ENCODE peak calls at places on chromosome 1, in five cellular contexts. X, S, J, O and R are unnamed samples. For H3K4me1, the result is how much of the 10 kb centered on the place peaks cover.

GRCh38 chr1:202204065-202204464 is 10.5 kb downstream of the LGR6 start:
- DNase-seq in X (no peak), S (no peak), J (no peak), O (peak), R (no peak)

GRCh38 chr1:84164156-84164555 is 20.1 kb downstream of the PRKACB start:
- DNase-seq in X (no peak), S (no peak), J (no peak), O (no peak), R (no peak)

GRCh38 chr1:69494171-69494570 is 73.6 kb upstream of the LRRC7 start:
- DNase-seq in X (no peak), S (no peak), J (peak), O (no peak), R (no peak)

GRCh38 chr1:181141431-181141910 is 53.0 kb downstream of the IER5 start:
- DNase-seq in X (no peak), S (no peak), J (peak), O (no peak), R (no peak)

GRCh38 chr1:234861761-234862160 is 251.8 kb upstream of the IRF2BP2 start:
- DNase-seq in X (no peak), S (no peak), J (no peak), O (no peak), R (no peak)

GRCh38 chr1:165871311-165872067 is 44.1 kb downstream of the UCK2 start:
- DNase-seq in X (peak), S (peak), J (peak), O (peak), R (peak)

GRCh38 chr1:31027693-31028526 is 37.6 kb downstream of the PUM1 start:
- DNase-seq in X (no peak), S (no peak), J (no peak), O (no peak), R (no peak)

GRCh38 chr1:43147625-43148319 is 24.3 kb downstream of the EBNA1BP2 start:
- DNase-seq in X (no peak), S (no peak), J (peak), O (peak), R (peak)

GRCh38 chr1:71494163-71494562 is 413.3 kb upstream of the ZRANB2 start:
- DNase-seq in X (no peak), S (no peak), J (no peak), O (no peak), R (no peak)

GRCh38 chr1:215290018-215290417 is 207.5 kb downstream of the KCNK2 start:
- DNase-seq in X (no peak), S (no peak), J (peak), O (no peak), R (no peak)

GRCh38 chr1:73903092-73903491 is 294.9 kb downstream of the LRRIQ3 start:
- DNase-seq in X (no peak), S (no peak), J (no peak), O (no peak), R (no peak)

GRCh38 chr1:199685369-199685768 is 342.1 kb upstream of the NR5A2 start:
- DNase-seq in X (no peak), S (no peak), J (peak), O (peak), R (no peak)

GRCh38 chr1:41175546-41175945 is 66.6 kb downstream of the SCMH1 start:
- DNase-seq in X (no peak), S (no peak), J (peak), O (no peak), R (no peak)

GRCh38 chr1:23581219-23581618 is 21.9 kb upstream of the ID3 start:
- DNase-seq in X (no peak), S (no peak), J (peak), O (no peak), R (no peak)

GRCh38 chr1:38000529-38001453 is 4.5 kb downstream of the FHL3 start:
- DNase-seq in X (no peak), S (no peak), J (peak), O (peak), R (no peak)
- H3K4me1 ChIP-seq in X (under half), S (under half), J (under half), O (under half), R (under half)

DNA sequence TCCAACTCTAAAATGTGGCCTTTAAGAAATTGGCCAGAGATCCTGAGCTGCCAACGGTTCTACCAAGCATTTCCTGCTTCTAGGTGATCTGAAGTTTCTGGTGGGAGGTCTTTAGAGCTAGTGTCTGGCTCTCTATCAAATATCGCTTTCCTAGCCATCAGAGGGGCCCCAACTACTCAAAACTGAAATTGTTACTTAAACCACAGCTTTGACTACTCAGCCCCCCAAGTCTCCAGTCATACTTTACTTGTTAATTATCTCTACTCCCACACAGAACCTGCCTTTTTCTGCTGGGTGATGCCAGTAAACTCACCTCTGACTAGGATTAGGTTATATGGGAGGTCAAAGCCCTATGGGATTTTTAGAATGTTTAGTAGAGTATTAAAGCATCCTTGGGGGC is 95.1 kb downstream of the FASLG start:
- DNase-seq in X (no peak), S (no peak), J (no peak), O (no peak), R (no peak)
- H3K27ac ChIP-seq in X (no peak), S (no peak), J (no peak), O (no peak), R (no peak)

DNA sequence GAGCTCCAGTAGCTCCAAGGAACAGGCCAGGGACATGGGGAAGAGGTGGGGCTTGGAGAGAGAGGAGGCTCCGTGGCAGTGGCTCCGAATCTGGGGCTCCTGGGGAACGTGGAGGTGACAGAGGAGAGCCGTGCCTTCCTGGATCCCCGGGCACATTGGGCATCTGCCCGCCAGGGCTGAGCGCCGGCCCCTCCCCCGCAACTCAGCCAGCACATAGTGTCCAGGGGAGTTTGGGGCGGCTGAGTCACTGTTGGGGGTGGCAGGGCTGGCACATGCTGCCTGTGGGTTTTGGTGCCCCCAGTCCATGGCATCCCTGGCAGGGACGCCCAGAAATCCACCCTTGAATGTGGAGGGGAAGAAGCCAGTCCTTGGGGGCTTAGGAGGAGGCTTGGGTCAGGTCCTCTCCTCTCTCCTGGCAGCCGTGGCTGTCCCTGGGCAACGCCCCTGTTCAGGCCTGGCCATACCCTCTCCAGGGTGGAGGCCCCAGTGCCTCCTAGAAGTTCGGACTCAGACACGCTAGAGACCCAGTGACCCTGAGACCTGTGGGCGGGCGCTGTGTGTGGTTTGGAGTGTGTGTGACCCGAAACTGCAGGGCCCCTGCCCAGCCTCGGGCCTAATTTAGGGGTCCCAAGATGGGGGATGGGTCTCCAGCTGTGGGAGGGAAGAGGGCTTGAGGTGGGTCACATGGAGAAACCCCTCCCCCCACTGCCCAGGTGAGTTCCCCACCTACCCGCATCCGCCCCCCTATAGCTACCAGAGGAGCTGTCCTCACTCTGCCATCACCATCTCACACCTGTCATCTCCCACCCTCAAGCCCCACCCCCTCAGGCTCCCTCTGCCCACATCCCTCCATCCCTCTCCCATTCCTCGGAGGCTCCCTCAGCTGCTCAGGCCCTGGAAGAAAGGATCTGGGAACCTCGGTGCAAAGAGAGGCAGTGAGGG is 1.6 kb downstream of the HSPB7 start:
- DNase-seq in X (no peak), S (no peak), J (no peak), O (no peak), R (no peak)
- H3K4me1 ChIP-seq in X (under half), S (under half), J (under half), O (under half), R (under half)

GRCh38 chr1:230123280-230124186 is 56.5 kb downstream of the GALNT2 start:
- DNase-seq in X (no peak), S (peak), J (peak), O (no peak), R (no peak)

GRCh38 chr1:230127105-230128054 is 60.3 kb downstream of the GALNT2 start:
- DNase-seq in X (no peak), S (no peak), J (no peak), O (peak), R (peak)

GRCh38 chr1:230126529-230127104 is 59.6 kb downstream of the GALNT2 start:
- DNase-seq in X (no peak), S (no peak), J (no peak), O (no peak), R (no peak)

GRCh38 chr1:230124187-230125128 is 57.4 kb downstream of the GALNT2 start:
- DNase-seq in X (no peak), S (no peak), J (peak), O (no peak), R (no peak)

DNA sequence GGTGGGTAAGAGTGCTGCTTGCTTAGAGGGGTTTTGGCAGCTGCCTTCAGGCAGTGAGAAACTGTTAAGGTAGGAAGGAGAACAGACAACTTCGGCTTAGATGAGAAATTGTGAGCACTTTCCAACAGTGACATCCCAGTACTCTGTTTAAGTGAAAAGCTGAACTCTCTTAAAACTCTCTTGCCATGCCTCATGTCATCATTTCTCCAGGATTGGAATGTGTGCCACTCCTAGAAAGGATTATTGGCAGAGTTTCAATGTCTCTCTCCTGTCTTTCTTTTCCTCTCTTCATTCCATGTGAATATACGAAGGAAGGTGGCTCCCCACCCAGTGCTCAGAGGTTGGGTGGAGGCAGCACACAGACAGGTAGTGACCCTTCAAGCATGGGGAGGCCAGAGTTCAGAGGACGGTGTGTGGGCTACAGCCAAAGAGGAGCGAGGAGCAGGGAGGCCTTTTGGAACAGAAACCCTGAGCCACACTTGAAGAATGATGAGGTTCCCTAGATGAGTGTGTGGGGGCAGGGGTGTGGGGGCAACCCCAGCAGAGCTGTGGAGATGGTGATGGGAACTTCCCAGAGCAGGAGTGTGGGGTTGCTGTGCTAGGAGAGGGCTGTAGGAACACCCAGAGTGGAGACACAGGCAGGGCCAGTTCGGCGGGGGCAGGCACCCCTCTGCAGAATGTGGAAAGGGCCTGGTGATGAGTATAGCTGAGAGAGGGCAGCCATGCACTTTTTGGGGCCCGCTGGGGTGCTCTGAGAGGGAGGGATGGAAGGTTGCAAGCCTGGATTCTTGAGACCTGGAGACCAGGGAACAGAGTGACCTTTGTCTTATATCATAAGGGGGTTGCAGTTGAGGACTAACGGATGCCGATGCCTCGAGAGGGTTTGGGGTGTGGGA is 58.8 kb downstream of the GALNT2 start:
- DNase-seq in X (no peak), S (no peak), J (peak), O (no peak), R (no peak)
- H3K27ac ChIP-seq in X (no peak), S (no peak), J (no peak), O (no peak), R (peak)

DNA sequence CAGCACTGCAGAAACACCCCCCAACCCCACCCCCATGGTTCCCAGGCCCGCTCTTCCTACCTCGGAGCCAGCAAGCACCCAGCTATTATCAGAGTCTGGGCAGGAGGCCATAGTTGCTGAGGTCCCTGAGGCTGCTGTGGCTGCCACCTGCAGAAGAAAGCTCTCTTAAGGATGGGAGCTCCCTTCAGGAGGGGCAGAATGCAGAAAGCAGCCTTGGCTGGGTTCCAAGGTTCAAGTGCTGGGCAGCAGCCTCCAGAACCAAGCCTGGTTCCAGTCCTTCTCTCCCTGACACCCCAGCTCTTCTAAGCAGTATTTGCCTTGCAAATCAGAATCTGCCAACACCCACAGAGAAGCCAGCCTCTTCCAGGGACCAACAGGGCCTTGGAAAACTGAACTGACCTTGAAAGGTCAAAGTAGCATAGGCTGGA is 2.3 kb downstream of the PBXIP1 start:
- DNase-seq in X (no peak), S (no peak), J (no peak), O (no peak), R (no peak)
- H3K4me1 ChIP-seq in X (half or more), S (under half), J (under half), O (under half), R (half or more)

GRCh38 chr1:86468501-86468977 is at the start of gene CLCA1:
- DNase-seq in X (no peak), S (no peak), J (no peak), O (no peak), R (no peak)
- H3K27ac ChIP-seq in X (no peak), S (no peak), J (no peak), O (no peak), R (no peak)

DNA sequence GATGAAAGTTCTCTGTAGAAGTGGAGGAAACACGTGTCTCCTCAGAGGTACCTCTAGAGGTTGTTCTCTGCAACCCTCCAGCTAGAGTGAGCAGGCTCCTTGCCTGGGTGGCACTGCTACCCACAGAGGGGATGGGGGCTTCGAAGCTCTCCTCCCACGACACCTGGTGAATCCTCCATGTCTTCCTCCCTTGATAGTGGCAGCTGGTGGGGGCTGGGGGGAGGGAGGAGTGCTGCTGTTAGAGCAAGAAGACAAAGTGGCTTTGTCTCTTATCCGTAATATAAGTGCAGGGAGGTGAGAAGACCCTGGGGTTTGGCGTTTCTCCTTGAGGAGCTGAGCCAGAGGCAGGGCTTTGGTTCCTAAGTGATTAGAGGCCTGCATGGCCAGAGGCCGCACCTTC is 45.2 kb downstream of the ATP2B4 start:
- DNase-seq in X (no peak), S (no peak), J (no peak), O (no peak), R (no peak)
- H3K4me1 ChIP-seq in X (half or more), S (under half), J (half or more), O (under half), R (half or more)

DNA sequence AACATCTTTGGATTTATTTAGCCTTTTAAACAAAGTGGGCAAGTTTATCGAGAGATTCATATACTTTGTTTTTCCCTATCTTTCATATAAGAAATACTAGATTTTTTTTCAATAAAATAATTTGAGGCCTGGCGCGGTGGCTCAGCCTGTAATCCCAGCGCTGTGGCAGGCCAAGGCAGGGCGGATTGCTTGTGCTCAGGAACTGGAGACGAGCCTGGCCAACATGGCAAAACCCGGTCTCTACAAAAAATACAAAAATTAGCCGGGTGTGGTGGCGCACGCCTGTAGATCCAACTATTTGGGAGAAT is 1.6 kb upstream of the CDC14A start:
- DNase-seq in X (no peak), S (no peak), J (peak), O (no peak), R (no peak)
- H3K27ac ChIP-seq in X (peak), S (no peak), J (peak), O (peak), R (peak)